ENCODE peak calls at places on chromosomes 16 and 17, in four cellular contexts. T, K, W and Q are unnamed samples.

GRCh38 chr17:67671492-67671891 is 46.2 kb upstream of the NOL11 start:
- DNase-seq in T (peak), K (no peak), W (no peak), Q (no peak)

GRCh38 chr17:12231027-12231682 is 210.5 kb downstream of the MAP2K4 start:
- DNase-seq in T (no peak), K (no peak), W (no peak), Q (no peak)

GRCh38 chr17:17784599-17785264 is 52.1 kb downstream of the SREBF1 start:
- DNase-seq in T (peak), K (no peak), W (peak), Q (peak)

GRCh38 chr17:78192616-78193015 is 5.5 kb downstream of the AFMID start:
- DNase-seq in T (no peak), K (no peak), W (no peak), Q (no peak)

GRCh38 chr16:31451681-31452351 is 7.5 kb upstream of the ARMC5 start:
- DNase-seq in T (peak), K (no peak), W (peak), Q (peak)

GRCh38 chr17:50630524-50631194 is 4.0 kb upstream of the ABCC3 start:
- DNase-seq in T (peak), K (no peak), W (peak), Q (peak)

GRCh38 chr16:89423709-89424260 is 66.6 kb downstream of the ANKRD11 start:
- DNase-seq in T (no peak), K (no peak), W (peak), Q (no peak)

GRCh38 chr16:819336-819735 is 18.8 kb upstream of the GNG13 start:
- DNase-seq in T (no peak), K (no peak), W (no peak), Q (no peak)

GRCh38 chr17:49521521-49522185 is 26.6 kb downstream of the NGFR start:
- DNase-seq in T (no peak), K (peak), W (no peak), Q (no peak)

GRCh38 chr16:77273815-77274214 is 74.6 kb downstream of the SYCE1L start:
- DNase-seq in T (no peak), K (no peak), W (peak), Q (no peak)

GRCh38 chr16:86048882-86049585 is 150.1 kb downstream of the IRF8 start:
- DNase-seq in T (no peak), K (no peak), W (peak), Q (no peak)

GRCh38 chr16:86806838-86807351 is 228.5 kb downstream of the FOXL1 start:
- DNase-seq in T (peak), K (no peak), W (peak), Q (no peak)

GRCh38 chr17:1091885-1092284 is 87.9 kb downstream of the ABR start:
- DNase-seq in T (no peak), K (no peak), W (no peak), Q (no peak)

GRCh38 chr17:42246515-42246914 is 29.7 kb downstream of the STAT5B start:
- DNase-seq in T (no peak), K (no peak), W (no peak), Q (no peak)

GRCh38 chr17:80891096-80892018 is 100.3 kb upstream of the CHMP6 start:
- DNase-seq in T (peak), K (no peak), W (no peak), Q (no peak)

GRCh38 chr16:88424536-88425230 is 28.4 kb upstream of the ZFPM1 start:
- DNase-seq in T (no peak), K (no peak), W (no peak), Q (no peak)

GRCh38 chr17:72588961-72589360 is 468.1 kb downstream of the SOX9 start:
- DNase-seq in T (no peak), K (no peak), W (no peak), Q (peak)

GRCh38 chr16:53235851-53236250 is 181.1 kb downstream of the CHD9 start:
- DNase-seq in T (no peak), K (no peak), W (no peak), Q (no peak)

GRCh38 chr16:10103700-10104099 is 78.5 kb downstream of the GRIN2A start:
- DNase-seq in T (no peak), K (no peak), W (no peak), Q (no peak)

GRCh38 chr17:49021095-49021767 is 24.0 kb downstream of the IGF2BP1 start:
- DNase-seq in T (no peak), K (no peak), W (peak), Q (no peak)

GRCh38 chr17:41775394-41776226 is 10.9 kb downstream of the JUP start:
- DNase-seq in T (no peak), K (no peak), W (peak), Q (no peak)

GRCh38 chr17:63150994-63151464 is 185.0 kb downstream of the TANC2 start:
- DNase-seq in T (peak), K (no peak), W (peak), Q (peak)

GRCh38 chr17:61904094-61904710 is 23.6 kb downstream of the INTS2 start:
- DNase-seq in T (no peak), K (no peak), W (no peak), Q (no peak)

GRCh38 chr17:80826955-80827645 is 164.5 kb upstream of the CHMP6 start:
- DNase-seq in T (no peak), K (peak), W (no peak), Q (no peak)

GRCh38 chr17:6936370-6937028 is 59.4 kb upstream of the ALOX12 start:
- DNase-seq in T (no peak), K (no peak), W (peak), Q (no peak)

GRCh38 chr16:72783716-72784320 is 264.1 kb downstream of the ZFHX3 start:
- DNase-seq in T (no peak), K (no peak), W (no peak), Q (no peak)

GRCh38 chr16:79838860-79839259 is 238.3 kb upstream of the MAF start:
- DNase-seq in T (no peak), K (no peak), W (no peak), Q (no peak)

GRCh38 chr16:87555647-87556046 is 46.7 kb upstream of the JPH3 start:
- DNase-seq in T (no peak), K (no peak), W (no peak), Q (no peak)

GRCh38 chr17:77692571-77693161 is 265.8 kb upstream of the TNRC6C start:
- DNase-seq in T (no peak), K (no peak), W (no peak), Q (no peak)

GRCh38 chr16:1832831-1833454 is 5.9 kb downstream of the FAHD1 start:
- DNase-seq in T (no peak), K (no peak), W (no peak), Q (no peak)